ENCODE peak calls at places on chromosomes 13 and 19, in six cellular contexts. One of them, this sample, is unnamed.

GRCh38 chr13:112852392-112852791 is 116.6 kb upstream of the MCF2L start:
- DNase-seq in fibroblast of the aortic adventitia: no peak
- DNase-seq in Daoy: no peak
- DNase-seq in brain pericyte: no peak
- DNase-seq in ascending aorta: no peak
- DNase-seq in caudate nucleus: no peak
- DNase-seq in this sample: no peak

GRCh38 chr13:81106348-81106747 is 765.4 kb upstream of the SPRY2 start:
- DNase-seq in fibroblast of the aortic adventitia: no peak
- DNase-seq in Daoy: no peak
- DNase-seq in brain pericyte: no peak
- DNase-seq in ascending aorta: no peak
- DNase-seq in caudate nucleus: no peak
- DNase-seq in this sample: no peak

GRCh38 chr19:369256-369655 is 24.7 kb upstream of the MIER2 start:
- DNase-seq in fibroblast of the aortic adventitia: no peak
- DNase-seq in Daoy: no peak
- DNase-seq in brain pericyte: no peak
- DNase-seq in ascending aorta: peak
- DNase-seq in caudate nucleus: no peak
- DNase-seq in this sample: no peak

GRCh38 chr13:82800391-82800790 is 1081.9 kb downstream of the SLITRK1 start:
- DNase-seq in fibroblast of the aortic adventitia: no peak
- DNase-seq in Daoy: no peak
- DNase-seq in brain pericyte: no peak
- DNase-seq in ascending aorta: no peak
- DNase-seq in caudate nucleus: no peak
- DNase-seq in this sample: no peak

GRCh38 chr19:36152061-36152885 is at the start of gene COX7A1:
- DNase-seq in fibroblast of the aortic adventitia: peak
- DNase-seq in Daoy: no peak
- DNase-seq in brain pericyte: no peak
- DNase-seq in ascending aorta: peak
- DNase-seq in caudate nucleus: no peak
- DNase-seq in this sample: peak

GRCh38 chr13:110874508-110874960 is 40.3 kb downstream of the ANKRD10 start:
- DNase-seq in fibroblast of the aortic adventitia: peak
- DNase-seq in Daoy: peak
- DNase-seq in brain pericyte: no peak
- DNase-seq in ascending aorta: peak
- DNase-seq in caudate nucleus: peak
- DNase-seq in this sample: peak

GRCh38 chr19:53019684-53020083 is 6.0 kb downstream of the ERVV-1 start:
- DNase-seq in fibroblast of the aortic adventitia: no peak
- DNase-seq in Daoy: no peak
- DNase-seq in brain pericyte: no peak
- DNase-seq in ascending aorta: no peak
- DNase-seq in caudate nucleus: no peak
- DNase-seq in this sample: no peak

GRCh38 chr13:32426191-32426980 is 1.5 kb downstream of the N4BP2L1 start:
- DNase-seq in fibroblast of the aortic adventitia: peak
- DNase-seq in Daoy: peak
- DNase-seq in brain pericyte: no peak
- DNase-seq in ascending aorta: no peak
- DNase-seq in caudate nucleus: no peak
- DNase-seq in this sample: no peak

GRCh38 chr13:76848596-76848995 is 37.6 kb downstream of the KCTD12 start:
- DNase-seq in fibroblast of the aortic adventitia: peak
- DNase-seq in Daoy: no peak
- DNase-seq in brain pericyte: no peak
- DNase-seq in ascending aorta: peak
- DNase-seq in caudate nucleus: no peak
- DNase-seq in this sample: peak

GRCh38 chr13:45879666-45880065 is 28.1 kb upstream of the SIAH3 start:
- DNase-seq in fibroblast of the aortic adventitia: no peak
- DNase-seq in Daoy: peak
- DNase-seq in brain pericyte: no peak
- DNase-seq in ascending aorta: no peak
- DNase-seq in caudate nucleus: no peak
- DNase-seq in this sample: no peak

GRCh38 chr13:45280751-45281634 is 60.0 kb downstream of the TPT1 start:
- DNase-seq in fibroblast of the aortic adventitia: peak
- DNase-seq in Daoy: peak
- DNase-seq in brain pericyte: no peak
- DNase-seq in ascending aorta: peak
- DNase-seq in caudate nucleus: peak
- DNase-seq in this sample: peak

GRCh38 chr13:113970810-113971470 is 2.9 kb downstream of the C13orf46 start:
- DNase-seq in fibroblast of the aortic adventitia: peak
- DNase-seq in Daoy: peak
- DNase-seq in brain pericyte: no peak
- DNase-seq in ascending aorta: peak
- DNase-seq in caudate nucleus: no peak
- DNase-seq in this sample: peak

GRCh38 chr13:85590231-85590931 is 208.8 kb downstream of the SLITRK6 start:
- DNase-seq in fibroblast of the aortic adventitia: peak
- DNase-seq in Daoy: peak
- DNase-seq in brain pericyte: no peak
- DNase-seq in ascending aorta: no peak
- DNase-seq in caudate nucleus: no peak
- DNase-seq in this sample: no peak

GRCh38 chr19:13429563-13429962 is 76.7 kb downstream of the CACNA1A start:
- DNase-seq in fibroblast of the aortic adventitia: peak
- DNase-seq in Daoy: no peak
- DNase-seq in brain pericyte: no peak
- DNase-seq in ascending aorta: no peak
- DNase-seq in caudate nucleus: no peak
- DNase-seq in this sample: no peak

GRCh38 chr19:20503536-20503935 is 62.0 kb downstream of the ZNF737 start:
- DNase-seq in fibroblast of the aortic adventitia: peak
- DNase-seq in Daoy: no peak
- DNase-seq in brain pericyte: no peak
- DNase-seq in ascending aorta: no peak
- DNase-seq in caudate nucleus: no peak
- DNase-seq in this sample: peak

GRCh38 chr19:54485846-54486245 is 12.8 kb upstream of the CDC42EP5 start:
- DNase-seq in fibroblast of the aortic adventitia: peak
- DNase-seq in Daoy: peak
- DNase-seq in brain pericyte: no peak
- DNase-seq in ascending aorta: no peak
- DNase-seq in caudate nucleus: no peak
- DNase-seq in this sample: peak

GRCh38 chr19:50003810-50004419 is 21.3 kb downstream of the VRK3 start:
- DNase-seq in fibroblast of the aortic adventitia: peak
- DNase-seq in Daoy: peak
- DNase-seq in brain pericyte: peak
- DNase-seq in ascending aorta: peak
- DNase-seq in caudate nucleus: no peak
- DNase-seq in this sample: peak

GRCh38 chr19:9705836-9706235 is 30.9 kb upstream of the ZNF562 start:
- DNase-seq in fibroblast of the aortic adventitia: no peak
- DNase-seq in Daoy: no peak
- DNase-seq in brain pericyte: no peak
- DNase-seq in ascending aorta: no peak
- DNase-seq in caudate nucleus: no peak
- DNase-seq in this sample: no peak

GRCh38 chr13:26964278-26965057 is 203.9 kb upstream of the GPR12 start:
- DNase-seq in fibroblast of the aortic adventitia: peak
- DNase-seq in Daoy: peak
- DNase-seq in brain pericyte: no peak
- DNase-seq in ascending aorta: no peak
- DNase-seq in caudate nucleus: no peak
- DNase-seq in this sample: peak

GRCh38 chr13:68390987-68391386 is 1160.9 kb upstream of the PCDH9 start:
- DNase-seq in fibroblast of the aortic adventitia: no peak
- DNase-seq in Daoy: no peak
- DNase-seq in brain pericyte: no peak
- DNase-seq in ascending aorta: no peak
- DNase-seq in caudate nucleus: no peak
- DNase-seq in this sample: no peak

This sample was measured in cardiac fibroblast.